ENCODE peak calls at places on chromosomes 1 and 21, in seven cellular contexts. O, L, G, F, B, M and H are unnamed samples.

GRCh38 chr1:159941139-159941866 is 4.1 kb downstream of the IGSF9 start:
- DNase-seq in O (no peak), L (no peak), G (no peak), F (no peak), B (no peak), M (peak; percentile 84), H (peak; percentile 49)

GRCh38 chr1:5297878-5298239 is 643.5 kb downstream of the AJAP1 start:
- DNase-seq in O (no peak), L (no peak), G (no peak), F (no peak), B (no peak), M (no peak), H (no peak)

GRCh38 chr1:68291763-68292384 is 59.6 kb upstream of the WLS start:
- DNase-seq in O (peak; percentile 19), L (no peak), G (no peak), F (no peak), B (no peak), M (no peak), H (no peak)

GRCh38 chr21:31042080-31042464 is 3.8 kb upstream of the KRTAP19-8 start:
- DNase-seq in O (no peak), L (no peak), G (no peak), F (no peak), B (no peak), M (no peak), H (no peak)

GRCh38 chr1:61524206-61524605 is 200.7 kb downstream of the TM2D1 start:
- DNase-seq in O (no peak), L (no peak), G (no peak), F (no peak), B (no peak), M (no peak), H (no peak)

GRCh38 chr1:214213136-214213535 is 67.8 kb upstream of the SMYD2 start:
- DNase-seq in O (no peak), L (no peak), G (no peak), F (no peak), B (no peak), M (no peak), H (no peak)

GRCh38 chr21:26920055-26920454 is 46.8 kb downstream of the ADAMTS5 start:
- DNase-seq in O (peak; percentile 53), L (no peak), G (no peak), F (no peak), B (no peak), M (no peak), H (no peak)

GRCh38 chr1:212313616-212314015 is 28.4 kb downstream of the PPP2R5A start:
- DNase-seq in O (peak; percentile 50), L (no peak), G (no peak), F (no peak), B (no peak), M (no peak), H (no peak)

GRCh38 chr1:27563407-27564263 is 40.3 kb downstream of the AHDC1 start:
- DNase-seq in O (peak; percentile 58), L (peak; percentile 77), G (peak; percentile 74), F (peak; percentile 80), B (peak; percentile 95), M (no peak), H (peak; percentile 80)

GRCh38 chr1:245380790-245381535 is 226.2 kb downstream of the KIF26B start:
- DNase-seq in O (no peak), L (no peak), G (no peak), F (no peak), B (no peak), M (peak; percentile 53), H (no peak)

GRCh38 chr1:228737613-228738012 is 2.3 kb downstream of the RHOU start:
- DNase-seq in O (peak; percentile 12), L (no peak), G (no peak), F (no peak), B (no peak), M (no peak), H (no peak)

GRCh38 chr1:222828939-222829338 is 14.1 kb downstream of the DISP1 start:
- DNase-seq in O (no peak), L (no peak), G (no peak), F (no peak), B (no peak), M (no peak), H (no peak)

GRCh38 chr21:42624095-42624830 is 29.2 kb upstream of the PDE9A start:
- DNase-seq in O (no peak), L (no peak), G (no peak), F (peak; percentile 78), B (no peak), M (no peak), H (peak; percentile 33)

GRCh38 chr1:84000196-84000885 is 1.4 kb upstream of the TTLL7 start:
- DNase-seq in O (no peak), L (no peak), G (no peak), F (no peak), B (no peak), M (no peak), H (no peak)

GRCh38 chr1:201946224-201946908 is at the start of gene LMOD1:
- DNase-seq in O (peak; percentile 93), L (peak; percentile 81), G (peak; percentile 85), F (peak; percentile 72), B (peak; percentile 82), M (peak; percentile 95), H (peak; percentile 85)

GRCh38 chr1:110060034-110060661 is 10.3 kb downstream of the ALX3 start:
- DNase-seq in O (peak; percentile 9), L (peak; percentile 53), G (peak; percentile 43), F (peak; percentile 53), B (no peak), M (peak; percentile 53), H (peak; percentile 83)

GRCh38 chr1:177914603-177915002 is 55.3 kb downstream of the SEC16B start:
- DNase-seq in O (no peak), L (no peak), G (no peak), F (no peak), B (no peak), M (no peak), H (no peak)

GRCh38 chr1:75812065-75812464 is 15.4 kb downstream of the MSH4 start:
- DNase-seq in O (no peak), L (no peak), G (no peak), F (no peak), B (no peak), M (no peak), H (no peak)

GRCh38 chr1:185574139-185574835 is 159.9 kb upstream of the HMCN1 start:
- DNase-seq in O (no peak), L (no peak), G (no peak), F (no peak), B (no peak), M (no peak), H (no peak)

GRCh38 chr1:44862829-44863406 is 19.9 kb upstream of the PTCH2 start:
- DNase-seq in O (no peak), L (no peak), G (no peak), F (no peak), B (no peak), M (no peak), H (no peak)

GRCh38 chr1:180231506-180232420 is 1.7 kb downstream of the LHX4 start:
- DNase-seq in O (peak; percentile 46), L (no peak), G (no peak), F (peak; percentile 37), B (no peak), M (peak; percentile 82), H (no peak)

GRCh38 chr1:246068113-246068512 is 439.0 kb downstream of the SMYD3 start:
- DNase-seq in O (no peak), L (no peak), G (no peak), F (no peak), B (no peak), M (no peak), H (no peak)

GRCh38 chr1:78779831-78780230 is 130.2 kb downstream of the IFI44 start:
- DNase-seq in O (peak; percentile 59), L (no peak), G (no peak), F (no peak), B (no peak), M (no peak), H (no peak)

GRCh38 chr21:35170818-35171217 is 121.7 kb upstream of the RUNX1 start:
- DNase-seq in O (no peak), L (no peak), G (no peak), F (no peak), B (no peak), M (no peak), H (no peak)

GRCh38 chr1:213956295-213956770 is 31.4 kb upstream of the PROX1 start:
- DNase-seq in O (no peak), L (no peak), G (no peak), F (no peak), B (no peak), M (no peak), H (no peak)

GRCh38 chr1:80054129-80054528 is 1047.6 kb upstream of the ADGRL4 start:
- DNase-seq in O (peak; percentile 87), L (no peak), G (no peak), F (peak; percentile 18), B (no peak), M (no peak), H (no peak)
- H3K27ac ChIP-seq in O (no peak overlapping the region), L (no peak overlapping the region), G (no peak overlapping the region), F (no peak overlapping the region), B (no peak overlapping the region), M (no peak overlapping the region), H (no peak overlapping the region)

GRCh38 chr1:47147047-47147785 is 10.0 kb downstream of the CYP4A22 start:
- DNase-seq in O (no peak), L (no peak), G (no peak), F (no peak), B (no peak), M (no peak), H (peak; percentile 43)
- TF ChIP-seq CTCF in O (no peak), L (no peak), G (no peak), F (no peak), B (no peak), M (peak; percentile 5), H (no peak)

GRCh38 chr1:6546326-6546725 is 8.0 kb downstream of the NOL9 start:
- DNase-seq in O (no peak), L (no peak), G (no peak), F (no peak), B (no peak), M (no peak), H (no peak)

GRCh38 chr1:6547301-6547700 is 7.0 kb downstream of the NOL9 start:
- DNase-seq in O (no peak), L (no peak), G (no peak), F (no peak), B (no peak), M (no peak), H (no peak)

GRCh38 chr1:6538958-6539357 is 15.4 kb downstream of the NOL9 start:
- DNase-seq in O (peak; percentile 52), L (no peak), G (no peak), F (no peak), B (no peak), M (no peak), H (no peak)

GRCh38 chr1:6545276-6545934 is 8.9 kb downstream of the NOL9 start:
- DNase-seq in O (no peak), L (no peak), G (no peak), F (no peak), B (no peak), M (no peak), H (no peak)

DNA sequence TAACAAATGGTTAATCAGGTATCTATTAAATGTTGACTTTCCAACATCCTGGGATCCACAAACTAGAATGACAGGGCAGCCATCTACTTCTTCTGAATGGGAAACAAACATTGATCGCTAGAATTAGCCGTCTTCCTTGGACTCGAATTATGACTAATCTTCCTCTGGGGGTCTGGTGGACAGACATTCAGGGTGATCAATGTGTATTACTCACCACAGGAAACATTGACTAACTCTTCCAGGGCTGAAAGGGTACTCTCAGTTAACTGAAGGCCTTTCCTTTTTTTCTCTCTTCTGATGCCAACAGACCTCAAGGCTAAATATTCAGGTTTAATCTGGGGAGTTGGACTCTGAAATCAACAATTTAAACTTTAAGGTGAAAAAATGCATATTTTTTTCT is 9.5 kb downstream of the NOL9 start:
- DNase-seq in O (no peak), L (no peak), G (no peak), F (no peak), B (no peak), M (no peak), H (no peak)
- H3K36me3 ChIP-seq in O (peaks cover 3% of the 10 kb centered on the region), L (peaks cover 94% of the 10 kb centered on the region), G (peaks cover 9% of the 10 kb centered on the region), F (peaks cover 3% of the 10 kb centered on the region), B (peaks cover 6% of the 10 kb centered on the region), M (peaks cover 8% of the 10 kb centered on the region), H (peaks cover 86% of the 10 kb centered on the region)

GRCh38 chr1:217095050-217095622 is 371.9 kb upstream of the ESRRG start:
- DNase-seq in O (no peak), L (no peak), G (no peak), F (no peak), B (no peak), M (no peak), H (no peak)
- H3K27ac ChIP-seq in O (no peak overlapping the region), L (no peak overlapping the region), G (no peak overlapping the region), F (no peak overlapping the region), B (no peak overlapping the region), M (no peak overlapping the region), H (no peak overlapping the region)